ENCODE peak calls at places on chromosomes 2 and 18, in five cellular contexts. K is RWPE1; Y is cardiac fibroblast; G is activated CD8-positive, alpha-beta memory T cell treated with anti-CD3 and anti-CD28 coated beads, Interleukin-2, amount 50 U/mL, for 48 hours; I is activated CD4-positive, alpha-beta T cell treated with anti-CD3 and anti-CD28 coated beads, Interleukin-2, amount 50 U/mL, for 1 hour. B is an unnamed sample.

GRCh38 chr2:101173707-101174295 is 22.6 kb upstream of the TBC1D8 start:
- DNase-seq in K (no peak), Y (no peak), G (no peak), I (no peak), B (no peak)

GRCh38 chr2:5982217-5982910 is 290.2 kb downstream of the SOX11 start:
- DNase-seq in K (no peak), Y (no peak), G (no peak), I (no peak), B (no peak)

GRCh38 chr2:171318463-171318934 is 115.3 kb downstream of the METTL8 start:
- DNase-seq in K (no peak), Y (peak; percentile 39), G (no peak), I (no peak), B (no peak)

GRCh38 chr2:236054125-236054524 is 114.1 kb downstream of the GBX2 start:
- DNase-seq in K (no peak), Y (no peak), G (no peak), I (no peak), B (no peak)

GRCh38 chr2:10056439-10056838 is 13.1 kb downstream of the KLF11 start:
- DNase-seq in K (no peak), Y (no peak), G (no peak), I (no peak), B (no peak)

GRCh38 chr2:45649457-45649854 is 2.0 kb upstream of the PRKCE start:
- DNase-seq in K (no peak), Y (peak; percentile 24), G (no peak), I (no peak), B (peak; percentile 19)

GRCh38 chr18:25875574-25875973 is 214.8 kb downstream of the SS18 start:
- DNase-seq in K (no peak), Y (peak; percentile 12), G (no peak), I (no peak), B (no peak)

GRCh38 chr2:86764661-86765307 is 25.9 kb downstream of the CD8A start:
- DNase-seq in K (peak; percentile 45), Y (peak; percentile 62), G (no peak), I (no peak), B (no peak)

GRCh38 chr2:111031546-111032484 is 88.9 kb upstream of the BCL2L11 start:
- DNase-seq in K (no peak), Y (no peak), G (no peak), I (no peak), B (peak; percentile 57)

GRCh38 chr18:58529714-58530354 is 99.1 kb downstream of the ALPK2 start:
- DNase-seq in K (peak; percentile 34), Y (peak; percentile 72), G (peak; percentile 77), I (peak; percentile 69), B (no peak)

GRCh38 chr2:3265981-3266726 is 111.5 kb downstream of the EIPR1 start:
- DNase-seq in K (no peak), Y (no peak), G (no peak), I (no peak), B (peak; percentile 69)

GRCh38 chr2:12935226-12935625 is 218.5 kb downstream of the TRIB2 start:
- DNase-seq in K (no peak), Y (no peak), G (no peak), I (no peak), B (no peak)

GRCh38 chr2:189302274-189302948 is 122.8 kb upstream of the COL5A2 start:
- DNase-seq in K (peak; percentile 41), Y (no peak), G (no peak), I (no peak), B (no peak)

GRCh38 chr18:36544036-36544725 is 246.7 kb downstream of the FHOD3 start:
- DNase-seq in K (peak; percentile 33), Y (no peak), G (no peak), I (no peak), B (no peak)

GRCh38 chr2:161946489-161947107 is 127.4 kb downstream of the DPP4 start:
- DNase-seq in K (peak; percentile 22), Y (peak; percentile 53), G (no peak), I (no peak), B (no peak)

GRCh38 chr2:236834284-236834683 is 251.4 kb upstream of the COPS8 start:
- DNase-seq in K (no peak), Y (no peak), G (no peak), I (no peak), B (no peak)

GRCh38 chr2:185347445-185347844 is 391.2 kb upstream of the FSIP2 start:
- DNase-seq in K (no peak), Y (no peak), G (no peak), I (no peak), B (no peak)

GRCh38 chr2:202049840-202050239 is 16.2 kb downstream of the FZD7 start:
- DNase-seq in K (no peak), Y (no peak), G (no peak), I (no peak), B (no peak)

GRCh38 chr2:146659976-146660375 is 1184.9 kb upstream of the ACVR2A start:
- DNase-seq in K (no peak), Y (no peak), G (no peak), I (no peak), B (no peak)

GRCh38 chr2:108908717-108909077 is 80.3 kb downstream of the EDAR start:
- DNase-seq in K (no peak), Y (no peak), G (no peak), I (no peak), B (no peak)

GRCh38 chr18:28013064-28013463 is 163.9 kb downstream of the CDH2 start:
- DNase-seq in K (no peak), Y (peak; percentile 47), G (no peak), I (no peak), B (no peak)

GRCh38 chr2:237160271-237160934 is 74.7 kb downstream of the COPS8 start:
- DNase-seq in K (no peak), Y (no peak), G (no peak), I (no peak), B (no peak)

B was measured in osteocyte.